ENCODE peak calls at places on chromosome 6, in seven cellular contexts. One of them, this sample, is unnamed.
A peak's percentile ranks its signal among the peaks of the same experiment; 100 is the strongest.

GRCh38 chr6:142537612-142538478 is 236.0 kb downstream of the ADGRG6 start:
- DNase-seq in tibial artery: no peak
- DNase-seq in activated T-helper 2 cell treated with anti-CD3 and anti-CD28 coated beads, Interferon-gamma antibody, Interleukin-2, Interleukin-4, amounts not matched to agents 10 μg/mL and 5 μg/mL and 100 μg/mL, durations not matched to agents 14 hours and 24 hours and 36 hours: no peak
- DNase-seq in dermis blood vessel endothelial cell: peak; percentile 60
- DNase-seq in T-helper 2 cell: no peak
- DNase-seq in ACHN: peak; percentile 29
- DNase-seq in upper lobe of right lung: no peak
- DNase-seq in this sample: no peak

GRCh38 chr6:74018825-74019224 is 322.8 kb downstream of the CD109 start:
- DNase-seq in tibial artery: no peak
- DNase-seq in activated T-helper 2 cell treated with anti-CD3 and anti-CD28 coated beads, Interferon-gamma antibody, Interleukin-2, Interleukin-4, amounts not matched to agents 10 μg/mL and 5 μg/mL and 100 μg/mL, durations not matched to agents 14 hours and 24 hours and 36 hours: no peak
- DNase-seq in dermis blood vessel endothelial cell: no peak
- DNase-seq in T-helper 2 cell: no peak
- DNase-seq in ACHN: no peak
- DNase-seq in upper lobe of right lung: no peak
- DNase-seq in this sample: no peak

GRCh38 chr6:138248878-138249277 is 30.6 kb upstream of the PBOV1 start:
- DNase-seq in tibial artery: no peak
- DNase-seq in activated T-helper 2 cell treated with anti-CD3 and anti-CD28 coated beads, Interferon-gamma antibody, Interleukin-2, Interleukin-4, amounts not matched to agents 10 μg/mL and 5 μg/mL and 100 μg/mL, durations not matched to agents 14 hours and 24 hours and 36 hours: no peak
- DNase-seq in dermis blood vessel endothelial cell: no peak
- DNase-seq in T-helper 2 cell: no peak
- DNase-seq in ACHN: no peak
- DNase-seq in upper lobe of right lung: no peak
- DNase-seq in this sample: no peak

GRCh38 chr6:149545258-149545753 is 537 bp downstream of the PPIL4 start:
- DNase-seq in tibial artery: peak; percentile 71
- DNase-seq in activated T-helper 2 cell treated with anti-CD3 and anti-CD28 coated beads, Interferon-gamma antibody, Interleukin-2, Interleukin-4, amounts not matched to agents 10 μg/mL and 5 μg/mL and 100 μg/mL, durations not matched to agents 14 hours and 24 hours and 36 hours: peak; percentile 61
- DNase-seq in dermis blood vessel endothelial cell: peak; percentile 83
- DNase-seq in T-helper 2 cell: peak; percentile 13
- DNase-seq in ACHN: peak; percentile 58
- DNase-seq in upper lobe of right lung: peak; percentile 64
- DNase-seq in this sample: peak; percentile 76

GRCh38 chr6:136952714-136953260 is 30.7 kb downstream of the SLC35D3 start:
- DNase-seq in tibial artery: no peak
- DNase-seq in activated T-helper 2 cell treated with anti-CD3 and anti-CD28 coated beads, Interferon-gamma antibody, Interleukin-2, Interleukin-4, amounts not matched to agents 10 μg/mL and 5 μg/mL and 100 μg/mL, durations not matched to agents 14 hours and 24 hours and 36 hours: no peak
- DNase-seq in dermis blood vessel endothelial cell: no peak
- DNase-seq in T-helper 2 cell: no peak
- DNase-seq in ACHN: no peak
- DNase-seq in upper lobe of right lung: no peak
- DNase-seq in this sample: no peak

GRCh38 chr6:165863801-165864200 is 200.8 kb upstream of the PDE10A start:
- DNase-seq in tibial artery: no peak
- DNase-seq in activated T-helper 2 cell treated with anti-CD3 and anti-CD28 coated beads, Interferon-gamma antibody, Interleukin-2, Interleukin-4, amounts not matched to agents 10 μg/mL and 5 μg/mL and 100 μg/mL, durations not matched to agents 14 hours and 24 hours and 36 hours: no peak
- DNase-seq in dermis blood vessel endothelial cell: no peak
- DNase-seq in T-helper 2 cell: no peak
- DNase-seq in ACHN: no peak
- DNase-seq in upper lobe of right lung: no peak
- DNase-seq in this sample: no peak

GRCh38 chr6:147509900-147510299 is 1.4 kb downstream of the SAMD5 start:
- DNase-seq in tibial artery: no peak
- DNase-seq in activated T-helper 2 cell treated with anti-CD3 and anti-CD28 coated beads, Interferon-gamma antibody, Interleukin-2, Interleukin-4, amounts not matched to agents 10 μg/mL and 5 μg/mL and 100 μg/mL, durations not matched to agents 14 hours and 24 hours and 36 hours: no peak
- DNase-seq in dermis blood vessel endothelial cell: peak; percentile 3
- DNase-seq in T-helper 2 cell: no peak
- DNase-seq in ACHN: no peak
- DNase-seq in upper lobe of right lung: no peak
- DNase-seq in this sample: no peak

GRCh38 chr6:88785478-88785877 is 177.9 kb downstream of the RNGTT start:
- DNase-seq in tibial artery: no peak
- DNase-seq in activated T-helper 2 cell treated with anti-CD3 and anti-CD28 coated beads, Interferon-gamma antibody, Interleukin-2, Interleukin-4, amounts not matched to agents 10 μg/mL and 5 μg/mL and 100 μg/mL, durations not matched to agents 14 hours and 24 hours and 36 hours: no peak
- DNase-seq in dermis blood vessel endothelial cell: no peak
- DNase-seq in T-helper 2 cell: no peak
- DNase-seq in ACHN: no peak
- DNase-seq in upper lobe of right lung: no peak
- DNase-seq in this sample: no peak

GRCh38 chr6:47977314-47977713 is 133.7 kb downstream of the PTCHD4 start:
- DNase-seq in tibial artery: no peak
- DNase-seq in activated T-helper 2 cell treated with anti-CD3 and anti-CD28 coated beads, Interferon-gamma antibody, Interleukin-2, Interleukin-4, amounts not matched to agents 10 μg/mL and 5 μg/mL and 100 μg/mL, durations not matched to agents 14 hours and 24 hours and 36 hours: no peak
- DNase-seq in dermis blood vessel endothelial cell: no peak
- DNase-seq in T-helper 2 cell: no peak
- DNase-seq in ACHN: no peak
- DNase-seq in upper lobe of right lung: no peak
- DNase-seq in this sample: no peak

GRCh38 chr6:91081452-91082067 is 494.7 kb upstream of the MAP3K7 start:
- DNase-seq in tibial artery: no peak
- DNase-seq in activated T-helper 2 cell treated with anti-CD3 and anti-CD28 coated beads, Interferon-gamma antibody, Interleukin-2, Interleukin-4, amounts not matched to agents 10 μg/mL and 5 μg/mL and 100 μg/mL, durations not matched to agents 14 hours and 24 hours and 36 hours: no peak
- DNase-seq in dermis blood vessel endothelial cell: peak; percentile 66
- DNase-seq in T-helper 2 cell: no peak
- DNase-seq in ACHN: peak; percentile 45
- DNase-seq in upper lobe of right lung: no peak
- DNase-seq in this sample: no peak

GRCh38 chr6:169212897-169213813 is 40.5 kb downstream of the THBS2 start:
- DNase-seq in tibial artery: peak; percentile 97
- DNase-seq in activated T-helper 2 cell treated with anti-CD3 and anti-CD28 coated beads, Interferon-gamma antibody, Interleukin-2, Interleukin-4, amounts not matched to agents 10 μg/mL and 5 μg/mL and 100 μg/mL, durations not matched to agents 14 hours and 24 hours and 36 hours: peak; percentile 87
- DNase-seq in dermis blood vessel endothelial cell: peak; percentile 92
- DNase-seq in T-helper 2 cell: peak; percentile 65
- DNase-seq in ACHN: peak; percentile 87
- DNase-seq in upper lobe of right lung: peak; percentile 96
- DNase-seq in this sample: peak; percentile 97

This sample was measured in kidney.